ENCODE peak calls at places on chromosomes 12 and 14, in six cellular contexts. U is SK-N-SH, K is GM04504, L is pulmonary artery endothelial cell, W is adipocyte, T is anterior cingulate cortex. N is an unnamed sample.

GRCh38 chr14:96091941-96092411 is 52.8 kb downstream of the C14orf132 start:
- DNase-seq in U (no peak), K (no peak), L (no peak), W (no peak), T (no peak), N (no peak)

GRCh38 chr14:38964630-38965029 is 138.4 kb downstream of the SEC23A start:
- DNase-seq in U (no peak), K (no peak), L (no peak), W (peak), T (no peak), N (no peak)

GRCh38 chr14:38056270-38056669 is 151.4 kb upstream of the SSTR1 start:
- DNase-seq in U (no peak), K (no peak), L (no peak), W (no peak), T (no peak), N (no peak)

GRCh38 chr14:72439707-72440106 is 454.2 kb downstream of the DPF3 start:
- DNase-seq in U (no peak), K (no peak), L (no peak), W (no peak), T (no peak), N (no peak)

GRCh38 chr12:15118946-15119345 is 102.3 kb downstream of the RERG start:
- DNase-seq in U (no peak), K (no peak), L (no peak), W (no peak), T (no peak), N (no peak)

GRCh38 chr12:109581856-109582255 is 8.3 kb downstream of the MVK start:
- DNase-seq in U (no peak), K (peak), L (no peak), W (peak), T (no peak), N (no peak)

GRCh38 chr12:79522237-79522636 is 168.5 kb downstream of the PAWR start:
- DNase-seq in U (no peak), K (no peak), L (peak), W (no peak), T (no peak), N (no peak)

GRCh38 chr14:99422220-99423010 is 58.2 kb downstream of the SETD3 start:
- DNase-seq in U (no peak), K (no peak), L (no peak), W (no peak), T (no peak), N (no peak)

GRCh38 chr14:28765169-28765906 is 1.2 kb upstream of the FOXG1 start:
- DNase-seq in U (no peak), K (no peak), L (no peak), W (no peak), T (no peak), N (peak)

GRCh38 chr12:49129332-49130150 is 1.7 kb downstream of the TUBA1B start:
- DNase-seq in U (no peak), K (no peak), L (no peak), W (no peak), T (no peak), N (no peak)

GRCh38 chr12:128813883-128814282 is 9.9 kb downstream of the SLC15A4 start:
- DNase-seq in U (no peak), K (no peak), L (no peak), W (no peak), T (no peak), N (no peak)

GRCh38 chr14:81435578-81436295 is 35.6 kb upstream of the STON2 start:
- DNase-seq in U (peak), K (no peak), L (no peak), W (peak), T (peak), N (peak)

GRCh38 chr12:90126125-90126524 is 417.5 kb upstream of the ATP2B1 start:
- DNase-seq in U (no peak), K (no peak), L (no peak), W (peak), T (no peak), N (no peak)

GRCh38 chr12:114480309-114481199 is 74.6 kb upstream of the TBX5 start:
- DNase-seq in U (no peak), K (no peak), L (no peak), W (peak), T (no peak), N (no peak)

GRCh38 chr12:14854586-14855163 is 11.3 kb upstream of the ART4 start:
- DNase-seq in U (no peak), K (no peak), L (no peak), W (peak), T (no peak), N (no peak)

GRCh38 chr14:57046175-57046574 is 222.5 kb downstream of the EXOC5 start:
- DNase-seq in U (no peak), K (no peak), L (no peak), W (no peak), T (no peak), N (no peak)

GRCh38 chr14:20412422-20412821 is 879 bp downstream of the TEP1 start:
- DNase-seq in U (no peak), K (no peak), L (no peak), W (peak), T (no peak), N (no peak)

GRCh38 chr12:67593041-67593870 is 55.3 kb upstream of the DYRK2 start:
- DNase-seq in U (no peak), K (no peak), L (no peak), W (peak), T (no peak), N (no peak)

GRCh38 chr12:78580296-78580695 is 284.3 kb upstream of the SYT1 start:
- DNase-seq in U (no peak), K (no peak), L (no peak), W (no peak), T (no peak), N (no peak)

GRCh38 chr14:100607611-100607956 is 20.4 kb upstream of the BEGAIN start:
- DNase-seq in U (peak), K (no peak), L (no peak), W (no peak), T (no peak), N (no peak)

GRCh38 chr14:64960762-64961276 is 11.3 kb downstream of the RAB15 start:
- DNase-seq in U (peak), K (no peak), L (no peak), W (no peak), T (no peak), N (no peak)

GRCh38 chr14:62269204-62269603 is 507.0 kb downstream of the SNAPC1 start:
- DNase-seq in U (no peak), K (no peak), L (no peak), W (peak), T (no peak), N (no peak)

GRCh38 chr14:99393059-99393655 is 87.5 kb downstream of the SETD3 start:
- DNase-seq in U (peak), K (no peak), L (no peak), W (peak), T (no peak), N (no peak)

GRCh38 chr14:32430326-32430725 is 101.2 kb downstream of the AKAP6 start:
- DNase-seq in U (no peak), K (no peak), L (no peak), W (peak), T (no peak), N (no peak)

GRCh38 chr12:26047401-26048226 is 77.2 kb downstream of the BHLHE41 start:
- DNase-seq in U (no peak), K (no peak), L (no peak), W (no peak), T (no peak), N (no peak)

GRCh38 chr12:52423661-52424503 is 10.3 kb downstream of the KRT75 start:
- DNase-seq in U (no peak), K (no peak), L (no peak), W (no peak), T (no peak), N (no peak)

GRCh38 chr12:6534914-6535696 is 788 bp downstream of the GAPDH start:
- DNase-seq in U (peak), K (peak), L (peak), W (peak), T (no peak), N (peak)

GRCh38 chr12:117718141-117718540 is 250.6 kb downstream of the KSR2 start:
- DNase-seq in U (no peak), K (peak), L (no peak), W (no peak), T (no peak), N (no peak)

GRCh38 chr14:100531591-100532121 is 55.6 kb downstream of the BEGAIN start:
- DNase-seq in U (peak), K (no peak), L (no peak), W (no peak), T (no peak), N (no peak)